ENCODE peak calls at places on chromosome 5, in four cellular contexts. Q, A, W and L are unnamed samples.

GRCh38 chr5:35815089-35815936 is 41.4 kb upstream of the IL7R start:
- DNase-seq in Q (no peak), A (no peak), W (peak), L (peak)

GRCh38 chr5:173534031-173534430 is 82.4 kb downstream of the BOD1 start:
- DNase-seq in Q (no peak), A (no peak), W (no peak), L (no peak)

GRCh38 chr5:75706775-75707174 is 10.5 kb downstream of the POC5 start:
- DNase-seq in Q (no peak), A (no peak), W (no peak), L (no peak)

GRCh38 chr5:134139377-134139851 is 24.9 kb downstream of the TCF7 start:
- DNase-seq in Q (no peak), A (no peak), W (no peak), L (no peak)

GRCh38 chr5:142821733-142822487 is 51.7 kb downstream of the ARHGAP26 start:
- DNase-seq in Q (peak), A (no peak), W (no peak), L (peak)

GRCh38 chr5:92644271-92644886 is 936.6 kb downstream of the NR2F1-AS1 start:
- DNase-seq in Q (no peak), A (no peak), W (no peak), L (no peak)

GRCh38 chr5:151107738-151108520 is 27.1 kb upstream of the TNIP1 start:
- DNase-seq in Q (peak), A (no peak), W (no peak), L (peak)

GRCh38 chr5:112316006-112316405 is 103.1 kb downstream of the EPB41L4A start:
- DNase-seq in Q (no peak), A (no peak), W (no peak), L (no peak)